ENCODE peak calls at places on chromosomes 12 and 14, in six cellular contexts. I is H9; V is T-helper 17 cell; R is lower lobe of right lung; C is mucosa of descending colon; G is CD4-positive, alpha-beta T cell. K is an unnamed sample.

GRCh38 chr14:99564256-99564902 is 39.6 kb downstream of the CCDC85C start:
- DNase-seq in I (no peak), V (no peak), R (no peak), C (no peak), G (no peak), K (no peak)

GRCh38 chr14:105092124-105092911 is 27.1 kb upstream of the GPR132 start:
- DNase-seq in I (peak), V (no peak), R (peak), C (peak), G (no peak), K (no peak)

GRCh38 chr14:61841145-61841544 is 78.9 kb downstream of the SNAPC1 start:
- DNase-seq in I (no peak), V (no peak), R (no peak), C (no peak), G (no peak), K (no peak)

GRCh38 chr14:92352158-92352985 is 29.4 kb downstream of the SLC24A4 start:
- DNase-seq in I (peak), V (no peak), R (no peak), C (no peak), G (no peak), K (peak)

GRCh38 chr12:12011880-12012260 is 58.9 kb upstream of the BCL2L14 start:
- DNase-seq in I (no peak), V (no peak), R (no peak), C (no peak), G (no peak), K (no peak)

GRCh38 chr14:64193821-64194220 is 100.3 kb downstream of the ESR2 start:
- DNase-seq in I (no peak), V (no peak), R (no peak), C (no peak), G (no peak), K (no peak)

GRCh38 chr12:75478395-75478794 is 2.2 kb upstream of the GLIPR1 start:
- DNase-seq in I (no peak), V (no peak), R (no peak), C (no peak), G (no peak), K (no peak)

GRCh38 chr12:116508145-116509121 is 50.7 kb upstream of the MAP1LC3B2 start:
- DNase-seq in I (peak), V (no peak), R (peak), C (peak), G (no peak), K (no peak)

GRCh38 chr12:75476076-75476475 is 4.5 kb upstream of the GLIPR1 start:
- DNase-seq in I (no peak), V (no peak), R (no peak), C (no peak), G (no peak), K (no peak)

GRCh38 chr14:20830831-20831230 is 28.2 kb upstream of the RNASE1 start:
- DNase-seq in I (no peak), V (no peak), R (no peak), C (no peak), G (no peak), K (peak)

GRCh38 chr14:75232597-75232996 is 46.0 kb upstream of the FOS start:
- DNase-seq in I (no peak), V (peak), R (no peak), C (no peak), G (peak), K (peak)

GRCh38 chr14:98599082-98599481 is 672.9 kb downstream of the BCL11B start:
- DNase-seq in I (no peak), V (no peak), R (no peak), C (no peak), G (no peak), K (no peak)

GRCh38 chr14:101372894-101373640 is 188.2 kb upstream of the DIO3 start:
- DNase-seq in I (no peak), V (no peak), R (no peak), C (no peak), G (no peak), K (no peak)

GRCh38 chr14:104559769-104560585 is 19.6 kb upstream of the C14orf180 start:
- DNase-seq in I (no peak), V (no peak), R (no peak), C (peak), G (no peak), K (no peak)

GRCh38 chr12:42976620-42977019 is 387.1 kb upstream of the PRICKLE1 start:
- DNase-seq in I (no peak), V (no peak), R (no peak), C (no peak), G (no peak), K (no peak)

GRCh38 chr14:50711043-50711442 is 42.9 kb upstream of the SAV1 start:
- DNase-seq in I (no peak), V (no peak), R (no peak), C (no peak), G (no peak), K (no peak)

GRCh38 chr12:63151898-63152700 is 1.1 kb upstream of the AVPR1A start:
- DNase-seq in I (peak), V (no peak), R (no peak), C (peak), G (no peak), K (peak)

GRCh38 chr12:108218911-108219310 is 89.8 kb downstream of the WSCD2 start:
- DNase-seq in I (no peak), V (no peak), R (no peak), C (no peak), G (no peak), K (no peak)

GRCh38 chr12:25689996-25690501 is 137.0 kb upstream of the LMNTD1 start:
- DNase-seq in I (no peak), V (no peak), R (peak), C (peak), G (no peak), K (no peak)

GRCh38 chr12:105933671-105934665 is 204.8 kb downstream of the NUAK1 start:
- DNase-seq in I (no peak), V (no peak), R (no peak), C (no peak), G (no peak), K (no peak)

GRCh38 chr12:92470608-92471021 is 232.2 kb upstream of the PLEKHG7 start:
- DNase-seq in I (no peak), V (no peak), R (no peak), C (no peak), G (no peak), K (no peak)

GRCh38 chr12:84070311-84070710 is 842.3 kb downstream of the SLC6A15 start:
- DNase-seq in I (no peak), V (no peak), R (no peak), C (no peak), G (no peak), K (no peak)

GRCh38 chr12:68011882-68012207 is 22.6 kb downstream of the IFNG-AS1 start:
- DNase-seq in I (no peak), V (no peak), R (no peak), C (no peak), G (no peak), K (no peak)

GRCh38 chr14:97924922-97925613 is 1127.9 kb downstream of the VRK1 start:
- DNase-seq in I (no peak), V (no peak), R (no peak), C (no peak), G (no peak), K (no peak)

GRCh38 chr12:25187781-25188180 is 7.2 kb downstream of the DNAI7 start:
- DNase-seq in I (no peak), V (no peak), R (no peak), C (no peak), G (no peak), K (no peak)

GRCh38 chr12:89924191-89924590 is 215.6 kb upstream of the ATP2B1 start:
- DNase-seq in I (no peak), V (no peak), R (no peak), C (no peak), G (no peak), K (no peak)

GRCh38 chr14:76267322-76268012 is 108.5 kb upstream of the ESRRB start:
- DNase-seq in I (peak), V (no peak), R (peak), C (peak), G (no peak), K (peak)

GRCh38 chr12:93507151-93507550 is 39.8 kb downstream of the MRPL42 start:
- DNase-seq in I (no peak), V (no peak), R (no peak), C (no peak), G (no peak), K (no peak)